ENCODE peak calls at places on chromosomes 5 and 9, in five cellular contexts. One of them, this sample, is unnamed.

GRCh38 chr5:74201334-74202081 is 439.0 kb downstream of the ENC1 start:
- DNase-seq in activated gamma-delta T cell treated with anti-CD3 and anti-CD28 coated beads, Interleukin-2, amount 50 U/mL, for 16 hours: no peak
- DNase-seq in NCI-H345: peak
- DNase-seq in activated CD4-positive, alpha-beta T cell treated with anti-CD3 and anti-CD28 coated beads for 48 hours: peak
- DNase-seq in NCI-H1417: peak
- DNase-seq in this sample: peak

GRCh38 chr5:156686816-156687215 is 163.3 kb upstream of the PPP1R2B start:
- DNase-seq in activated gamma-delta T cell treated with anti-CD3 and anti-CD28 coated beads, Interleukin-2, amount 50 U/mL, for 16 hours: no peak
- DNase-seq in NCI-H345: no peak
- DNase-seq in activated CD4-positive, alpha-beta T cell treated with anti-CD3 and anti-CD28 coated beads for 48 hours: no peak
- DNase-seq in NCI-H1417: no peak
- DNase-seq in this sample: no peak

GRCh38 chr5:612498-613424 is 621 bp downstream of the CEP72 start:
- DNase-seq in activated gamma-delta T cell treated with anti-CD3 and anti-CD28 coated beads, Interleukin-2, amount 50 U/mL, for 16 hours: no peak
- DNase-seq in NCI-H345: no peak
- DNase-seq in activated CD4-positive, alpha-beta T cell treated with anti-CD3 and anti-CD28 coated beads for 48 hours: peak
- DNase-seq in NCI-H1417: no peak
- DNase-seq in this sample: no peak

GRCh38 chr9:76020654-76021053 is 130.2 kb downstream of the PCSK5 start:
- DNase-seq in activated gamma-delta T cell treated with anti-CD3 and anti-CD28 coated beads, Interleukin-2, amount 50 U/mL, for 16 hours: no peak
- DNase-seq in NCI-H345: no peak
- DNase-seq in activated CD4-positive, alpha-beta T cell treated with anti-CD3 and anti-CD28 coated beads for 48 hours: peak
- DNase-seq in NCI-H1417: no peak
- DNase-seq in this sample: no peak

GRCh38 chr9:6907772-6908381 is 150.1 kb downstream of the KDM4C start:
- DNase-seq in activated gamma-delta T cell treated with anti-CD3 and anti-CD28 coated beads, Interleukin-2, amount 50 U/mL, for 16 hours: no peak
- DNase-seq in NCI-H345: no peak
- DNase-seq in activated CD4-positive, alpha-beta T cell treated with anti-CD3 and anti-CD28 coated beads for 48 hours: no peak
- DNase-seq in NCI-H1417: peak
- DNase-seq in this sample: peak

GRCh38 chr9:4662108-4662988 is at the start of gene PLPP6:
- DNase-seq in activated gamma-delta T cell treated with anti-CD3 and anti-CD28 coated beads, Interleukin-2, amount 50 U/mL, for 16 hours: peak
- DNase-seq in NCI-H345: peak
- DNase-seq in activated CD4-positive, alpha-beta T cell treated with anti-CD3 and anti-CD28 coated beads for 48 hours: peak
- DNase-seq in NCI-H1417: peak
- DNase-seq in this sample: peak

GRCh38 chr5:144205141-144205551 is 34.5 kb downstream of the KCTD16 start:
- DNase-seq in activated gamma-delta T cell treated with anti-CD3 and anti-CD28 coated beads, Interleukin-2, amount 50 U/mL, for 16 hours: no peak
- DNase-seq in NCI-H345: peak
- DNase-seq in activated CD4-positive, alpha-beta T cell treated with anti-CD3 and anti-CD28 coated beads for 48 hours: no peak
- DNase-seq in NCI-H1417: no peak
- DNase-seq in this sample: peak

GRCh38 chr5:76790632-76791290 is 28.1 kb upstream of the F2RL1 start:
- DNase-seq in activated gamma-delta T cell treated with anti-CD3 and anti-CD28 coated beads, Interleukin-2, amount 50 U/mL, for 16 hours: no peak
- DNase-seq in NCI-H345: no peak
- DNase-seq in activated CD4-positive, alpha-beta T cell treated with anti-CD3 and anti-CD28 coated beads for 48 hours: peak
- DNase-seq in NCI-H1417: no peak
- DNase-seq in this sample: no peak

GRCh38 chr9:99143661-99144060 is 38.7 kb downstream of the TGFBR1 start:
- DNase-seq in activated gamma-delta T cell treated with anti-CD3 and anti-CD28 coated beads, Interleukin-2, amount 50 U/mL, for 16 hours: no peak
- DNase-seq in NCI-H345: no peak
- DNase-seq in activated CD4-positive, alpha-beta T cell treated with anti-CD3 and anti-CD28 coated beads for 48 hours: no peak
- DNase-seq in NCI-H1417: no peak
- DNase-seq in this sample: no peak

GRCh38 chr5:132215329-132215728 is 12.3 kb downstream of the P4HA2 start:
- DNase-seq in activated gamma-delta T cell treated with anti-CD3 and anti-CD28 coated beads, Interleukin-2, amount 50 U/mL, for 16 hours: no peak
- DNase-seq in NCI-H345: no peak
- DNase-seq in activated CD4-positive, alpha-beta T cell treated with anti-CD3 and anti-CD28 coated beads for 48 hours: no peak
- DNase-seq in NCI-H1417: no peak
- DNase-seq in this sample: no peak

GRCh38 chr5:32785639-32786216 is 74.6 kb downstream of the NPR3 start:
- DNase-seq in activated gamma-delta T cell treated with anti-CD3 and anti-CD28 coated beads, Interleukin-2, amount 50 U/mL, for 16 hours: no peak
- DNase-seq in NCI-H345: no peak
- DNase-seq in activated CD4-positive, alpha-beta T cell treated with anti-CD3 and anti-CD28 coated beads for 48 hours: no peak
- DNase-seq in NCI-H1417: no peak
- DNase-seq in this sample: no peak

GRCh38 chr9:114845373-114845772 is 39.5 kb upstream of the TNFSF15 start:
- DNase-seq in activated gamma-delta T cell treated with anti-CD3 and anti-CD28 coated beads, Interleukin-2, amount 50 U/mL, for 16 hours: no peak
- DNase-seq in NCI-H345: no peak
- DNase-seq in activated CD4-positive, alpha-beta T cell treated with anti-CD3 and anti-CD28 coated beads for 48 hours: no peak
- DNase-seq in NCI-H1417: no peak
- DNase-seq in this sample: no peak

GRCh38 chr9:104386425-104387069 is 117.5 kb upstream of the OR13F1 start:
- DNase-seq in activated gamma-delta T cell treated with anti-CD3 and anti-CD28 coated beads, Interleukin-2, amount 50 U/mL, for 16 hours: no peak
- DNase-seq in NCI-H345: peak
- DNase-seq in activated CD4-positive, alpha-beta T cell treated with anti-CD3 and anti-CD28 coated beads for 48 hours: no peak
- DNase-seq in NCI-H1417: peak
- DNase-seq in this sample: peak

GRCh38 chr5:180090769-180091546 is 19.4 kb upstream of the RNF130 start:
- DNase-seq in activated gamma-delta T cell treated with anti-CD3 and anti-CD28 coated beads, Interleukin-2, amount 50 U/mL, for 16 hours: no peak
- DNase-seq in NCI-H345: peak
- DNase-seq in activated CD4-positive, alpha-beta T cell treated with anti-CD3 and anti-CD28 coated beads for 48 hours: peak
- DNase-seq in NCI-H1417: peak
- DNase-seq in this sample: peak

GRCh38 chr5:149837680-149838269 is 106.8 kb downstream of the PDE6A start:
- DNase-seq in activated gamma-delta T cell treated with anti-CD3 and anti-CD28 coated beads, Interleukin-2, amount 50 U/mL, for 16 hours: no peak
- DNase-seq in NCI-H345: peak
- DNase-seq in activated CD4-positive, alpha-beta T cell treated with anti-CD3 and anti-CD28 coated beads for 48 hours: peak
- DNase-seq in NCI-H1417: peak
- DNase-seq in this sample: peak

GRCh38 chr9:35728041-35728971 is 3.7 kb downstream of the TLN1 start:
- DNase-seq in activated gamma-delta T cell treated with anti-CD3 and anti-CD28 coated beads, Interleukin-2, amount 50 U/mL, for 16 hours: no peak
- DNase-seq in NCI-H345: no peak
- DNase-seq in activated CD4-positive, alpha-beta T cell treated with anti-CD3 and anti-CD28 coated beads for 48 hours: peak
- DNase-seq in NCI-H1417: no peak
- DNase-seq in this sample: no peak

GRCh38 chr5:134114886-134115805 is 665 bp downstream of the TCF7 start:
- DNase-seq in activated gamma-delta T cell treated with anti-CD3 and anti-CD28 coated beads, Interleukin-2, amount 50 U/mL, for 16 hours: peak
- DNase-seq in NCI-H345: no peak
- DNase-seq in activated CD4-positive, alpha-beta T cell treated with anti-CD3 and anti-CD28 coated beads for 48 hours: peak
- DNase-seq in NCI-H1417: no peak
- DNase-seq in this sample: peak

GRCh38 chr9:116504893-116505480 is 182.1 kb upstream of the TRIM32 start:
- DNase-seq in activated gamma-delta T cell treated with anti-CD3 and anti-CD28 coated beads, Interleukin-2, amount 50 U/mL, for 16 hours: no peak
- DNase-seq in NCI-H345: no peak
- DNase-seq in activated CD4-positive, alpha-beta T cell treated with anti-CD3 and anti-CD28 coated beads for 48 hours: no peak
- DNase-seq in NCI-H1417: no peak
- DNase-seq in this sample: no peak

GRCh38 chr5:54834121-54834842 is 151.1 kb downstream of the ESM1 start:
- DNase-seq in activated gamma-delta T cell treated with anti-CD3 and anti-CD28 coated beads, Interleukin-2, amount 50 U/mL, for 16 hours: no peak
- DNase-seq in NCI-H345: no peak
- DNase-seq in activated CD4-positive, alpha-beta T cell treated with anti-CD3 and anti-CD28 coated beads for 48 hours: no peak
- DNase-seq in NCI-H1417: no peak
- DNase-seq in this sample: no peak

GRCh38 chr9:94472766-94473165 is 82.1 kb upstream of the PCAT7 start:
- DNase-seq in activated gamma-delta T cell treated with anti-CD3 and anti-CD28 coated beads, Interleukin-2, amount 50 U/mL, for 16 hours: no peak
- DNase-seq in NCI-H345: no peak
- DNase-seq in activated CD4-positive, alpha-beta T cell treated with anti-CD3 and anti-CD28 coated beads for 48 hours: no peak
- DNase-seq in NCI-H1417: no peak
- DNase-seq in this sample: no peak

GRCh38 chr5:7396169-7397004 is 449 bp downstream of the ADCY2 start:
- DNase-seq in activated gamma-delta T cell treated with anti-CD3 and anti-CD28 coated beads, Interleukin-2, amount 50 U/mL, for 16 hours: no peak
- DNase-seq in NCI-H345: peak
- DNase-seq in activated CD4-positive, alpha-beta T cell treated with anti-CD3 and anti-CD28 coated beads for 48 hours: no peak
- DNase-seq in NCI-H1417: peak
- DNase-seq in this sample: no peak

GRCh38 chr5:129358069-129358468 is 102.0 kb upstream of the ADAMTS19 start:
- DNase-seq in activated gamma-delta T cell treated with anti-CD3 and anti-CD28 coated beads, Interleukin-2, amount 50 U/mL, for 16 hours: no peak
- DNase-seq in NCI-H345: no peak
- DNase-seq in activated CD4-positive, alpha-beta T cell treated with anti-CD3 and anti-CD28 coated beads for 48 hours: no peak
- DNase-seq in NCI-H1417: no peak
- DNase-seq in this sample: no peak

GRCh38 chr5:74233571-74233970 is 407.0 kb downstream of the ENC1 start:
- DNase-seq in activated gamma-delta T cell treated with anti-CD3 and anti-CD28 coated beads, Interleukin-2, amount 50 U/mL, for 16 hours: no peak
- DNase-seq in NCI-H345: no peak
- DNase-seq in activated CD4-positive, alpha-beta T cell treated with anti-CD3 and anti-CD28 coated beads for 48 hours: no peak
- DNase-seq in NCI-H1417: no peak
- DNase-seq in this sample: no peak

This sample was measured in SHP77.